ENCODE peak calls at places on chromosomes 12 and 14, in four cellular contexts. R, M, A and H are unnamed samples.

GRCh38 chr12:101338087-101338486 is 58.2 kb downstream of the UTP20 start:
- DNase-seq in R (no peak), M (no peak), A (no peak), H (no peak)

GRCh38 chr14:33347816-33348215 is 409.1 kb downstream of the NPAS3 start:
- DNase-seq in R (no peak), M (no peak), A (no peak), H (no peak)

GRCh38 chr12:1777798-1778197 is 42.6 kb upstream of the LRTM2 start:
- DNase-seq in R (no peak), M (no peak), A (no peak), H (no peak)

GRCh38 chr12:22539055-22539454 is 5.3 kb downstream of the C2CD5 start:
- DNase-seq in R (no peak), M (no peak), A (no peak), H (no peak)

GRCh38 chr14:81533212-81533535 is 479 bp downstream of the SEL1L start:
- DNase-seq in R (no peak), M (no peak), A (no peak), H (no peak)

GRCh38 chr12:52243264-52243773 is 10.3 kb downstream of the KRT7 start:
- DNase-seq in R (peak), M (peak), A (no peak), H (no peak)

GRCh38 chr14:105161314-105161713 is 7.3 kb downstream of the JAG2 start:
- DNase-seq in R (no peak), M (no peak), A (no peak), H (no peak)

GRCh38 chr14:53953002-53953827 is 3.4 kb downstream of the BMP4 start:
- DNase-seq in R (peak), M (peak), A (peak), H (no peak)

GRCh38 chr12:105951732-105952131 is 187.0 kb downstream of the NUAK1 start:
- DNase-seq in R (no peak), M (no peak), A (no peak), H (no peak)

GRCh38 chr14:25953532-25954144 is 644.2 kb downstream of the NOVA1 start:
- DNase-seq in R (no peak), M (no peak), A (no peak), H (no peak)

GRCh38 chr12:110141389-110141788 is 17.2 kb downstream of the IFT81 start:
- DNase-seq in R (no peak), M (no peak), A (no peak), H (no peak)

GRCh38 chr12:114869091-114869834 is 185.3 kb upstream of the TBX3 start:
- DNase-seq in R (no peak), M (no peak), A (no peak), H (no peak)

GRCh38 chr12:106723416-106723815 is 51.1 kb upstream of the RIC8B start:
- DNase-seq in R (no peak), M (no peak), A (no peak), H (no peak)

GRCh38 chr12:93407963-93408283 is 30.2 kb downstream of the NUDT4 start:
- DNase-seq in R (no peak), M (no peak), A (no peak), H (no peak)

GRCh38 chr14:99644723-99645544 is at the start of gene HHIPL1:
- DNase-seq in R (no peak), M (no peak), A (no peak), H (no peak)

GRCh38 chr14:36773558-36773957 is 111.9 kb downstream of the PAX9 start:
- DNase-seq in R (no peak), M (no peak), A (no peak), H (no peak)

GRCh38 chr12:51269174-51270066 is 795 bp downstream of the SMAGP start:
- DNase-seq in R (peak), M (peak), A (peak), H (peak)

GRCh38 chr12:113250045-113250444 is 28.8 kb downstream of the TPCN1 start:
- DNase-seq in R (no peak), M (no peak), A (peak), H (no peak)

GRCh38 chr14:74425525-74426201 is 347 bp downstream of the SYNDIG1L start:
- DNase-seq in R (peak), M (peak), A (peak), H (peak)

GRCh38 chr12:15603461-15604085 is 185.6 kb downstream of the EPS8 start:
- DNase-seq in R (no peak), M (no peak), A (no peak), H (no peak)

GRCh38 chr14:36553650-36554260 is 28.7 kb downstream of the NKX2-8 start:
- DNase-seq in R (peak), M (peak), A (no peak), H (no peak)

GRCh38 chr14:59265808-59266207 is 77.3 kb downstream of the DAAM1 start:
- DNase-seq in R (peak), M (no peak), A (no peak), H (no peak)

GRCh38 chr12:43676183-43676813 is 82.3 kb downstream of the PUS7L start:
- DNase-seq in R (no peak), M (peak), A (no peak), H (no peak)

GRCh38 chr12:11761869-11762567 is 112.5 kb downstream of the ETV6 start:
- DNase-seq in R (peak), M (peak), A (no peak), H (no peak)

GRCh38 chr14:30118992-30119640 is 191.5 kb upstream of the PRKD1 start:
- DNase-seq in R (no peak), M (no peak), A (no peak), H (no peak)

GRCh38 chr14:96094656-96095055 is 55.5 kb downstream of the C14orf132 start:
- DNase-seq in R (no peak), M (no peak), A (no peak), H (no peak)

GRCh38 chr12:121579981-121580868 is 598 bp downstream of the KDM2B start:
- DNase-seq in R (peak), M (peak), A (peak), H (peak)

GRCh38 chr12:69484428-69484827 is 14.2 kb downstream of the FRS2 start:
- DNase-seq in R (no peak), M (no peak), A (no peak), H (no peak)

GRCh38 chr14:59464651-59465569 is at the start of gene GPR135:
- DNase-seq in R (no peak), M (peak), A (peak), H (peak)